ENCODE peak calls at places on chromosomes 1 and 21, in seven cellular contexts. R is tibial nerve; N is A673; Q is neural progenitor cell; P is ascending aorta; J is upper lobe of right lung; B is CD8-positive, alpha-beta T cell. F is an unnamed sample. For H3K4me1, the result is how much of the 10 kb centered on the place peaks cover.

GRCh38 chr21:31173881-31174555 is 135.7 kb upstream of the KRTAP19-8 start:
- DNase-seq in R (peak), N (no peak), Q (peak), P (no peak), J (no peak), B (no peak), F (no peak)

GRCh38 chr1:166383635-166384346 is 217.0 kb upstream of the FAM78B start:
- DNase-seq in R (no peak), N (no peak), Q (no peak), P (no peak), J (no peak), B (no peak), F (no peak)

GRCh38 chr1:24415910-24416665 is 486 bp downstream of the NIPAL3 start:
- DNase-seq in R (no peak), N (no peak), Q (peak), P (no peak), J (no peak), B (no peak), F (peak)

GRCh38 chr1:157359309-157360020 is 192.8 kb downstream of the FCRL5 start:
- DNase-seq in R (no peak), N (no peak), Q (no peak), P (no peak), J (no peak), B (no peak), F (peak)

GRCh38 chr1:43991476-43992231 is at the start of gene CCDC24:
- DNase-seq in R (peak), N (peak), Q (peak), P (peak), J (peak), B (peak), F (peak)

GRCh38 chr1:18353528-18353927 is 127.2 kb upstream of the KLHDC7A start:
- DNase-seq in R (no peak), N (no peak), Q (no peak), P (no peak), J (no peak), B (no peak), F (no peak)

GRCh38 chr1:29698033-29698432 is 461.7 kb downstream of the PTPRU start:
- DNase-seq in R (no peak), N (peak), Q (peak), P (no peak), J (peak), B (no peak), F (no peak)

GRCh38 chr1:200369706-200370105 is 40.1 kb downstream of the ZNF281 start:
- DNase-seq in R (no peak), N (no peak), Q (no peak), P (no peak), J (no peak), B (no peak), F (no peak)

GRCh38 chr1:200749090-200749489 is 10.4 kb downstream of the CAMSAP2 start:
- DNase-seq in R (no peak), N (no peak), Q (no peak), P (no peak), J (no peak), B (no peak), F (no peak)

GRCh38 chr1:196723325-196724185 is 51.1 kb upstream of the CFHR3 start:
- DNase-seq in R (peak), N (peak), Q (peak), P (no peak), J (no peak), B (peak), F (peak)

GRCh38 chr1:68384321-68384813 is 65.4 kb downstream of the RPE65 start:
- DNase-seq in R (no peak), N (peak), Q (no peak), P (no peak), J (no peak), B (no peak), F (peak)

GRCh38 chr21:17461014-17461413 is 51.8 kb upstream of the CXADR start:
- DNase-seq in R (no peak), N (no peak), Q (no peak), P (no peak), J (no peak), B (no peak), F (peak)

GRCh38 chr1:28197682-28198415 is 21.4 kb upstream of the PTAFR start:
- DNase-seq in R (no peak), N (no peak), Q (no peak), P (no peak), J (no peak), B (no peak), F (no peak)

GRCh38 chr1:30759718-30760281 is 2.2 kb upstream of the LAPTM5 start:
- DNase-seq in R (no peak), N (no peak), Q (no peak), P (no peak), J (no peak), B (peak), F (no peak)

GRCh38 chr1:155000475-155000724 is 2.2 kb upstream of the ZBTB7B start:
- DNase-seq in R (no peak), N (no peak), Q (no peak), P (no peak), J (no peak), B (no peak), F (no peak)

GRCh38 chr1:233233508-233234040 is 62.0 kb downstream of the PCNX2 start:
- DNase-seq in R (no peak), N (no peak), Q (no peak), P (no peak), J (no peak), B (no peak), F (no peak)

GRCh38 chr1:168709896-168710305 is 19.1 kb downstream of the DPT start:
- DNase-seq in R (no peak), N (peak), Q (no peak), P (no peak), J (no peak), B (no peak), F (peak)

GRCh38 chr1:229029644-229030235 is 241.2 kb upstream of the RAB4A start:
- DNase-seq in R (no peak), N (no peak), Q (no peak), P (no peak), J (no peak), B (no peak), F (no peak)

GRCh38 chr1:231070758-231071443 is 30.8 kb upstream of the FAM89A start:
- DNase-seq in R (no peak), N (no peak), Q (no peak), P (no peak), J (no peak), B (no peak), F (no peak)

GRCh38 chr1:24392982-24393645 is 20.5 kb downstream of the STPG1 start:
- DNase-seq in R (no peak), N (peak), Q (no peak), P (no peak), J (no peak), B (no peak), F (no peak)

GRCh38 chr21:42509239-42509638 is 4.4 kb upstream of the SLC37A1 start:
- DNase-seq in R (no peak), N (no peak), Q (no peak), P (no peak), J (no peak), B (no peak), F (no peak)

GRCh38 chr1:91790296-91790851 is 95.6 kb downstream of the TGFBR3 start:
- DNase-seq in R (no peak), N (no peak), Q (no peak), P (no peak), J (no peak), B (no peak), F (no peak)

GRCh38 chr1:204574856-204575145 is 58.6 kb downstream of the MDM4 start:
- DNase-seq in R (no peak), N (no peak), Q (no peak), P (no peak), J (no peak), B (no peak), F (no peak)

GRCh38 chr1:19651141-19651737 is 7.1 kb downstream of the NBL1 start:
- DNase-seq in R (peak), N (peak), Q (peak), P (no peak), J (no peak), B (peak), F (no peak)

GRCh38 chr1:65793359-65793732 is 651 bp downstream of the PDE4B start:
- DNase-seq in R (no peak), N (no peak), Q (peak), P (no peak), J (no peak), B (no peak), F (no peak)

GRCh38 chr21:44265734-44266270 is 4.1 kb upstream of the DNMT3L start:
- DNase-seq in R (no peak), N (no peak), Q (no peak), P (no peak), J (no peak), B (no peak), F (no peak)

GRCh38 chr1:24865168-24865567 is 64.9 kb downstream of the RUNX3 start:
- DNase-seq in R (no peak), N (no peak), Q (no peak), P (no peak), J (no peak), B (no peak), F (no peak)

GRCh38 chr1:2612591-2613365 is 20.0 kb downstream of the MMEL1 start:
- DNase-seq in R (no peak), N (no peak), Q (no peak), P (no peak), J (peak), B (no peak), F (no peak)

GRCh38 chr1:11450310-11450709 is 28.6 kb upstream of the DISP3 start:
- DNase-seq in R (no peak), N (no peak), Q (no peak), P (no peak), J (no peak), B (no peak), F (no peak)

GRCh38 chr1:246947255-246947654 is 15.5 kb upstream of the AHCTF1 start:
- DNase-seq in R (peak), N (no peak), Q (no peak), P (peak), J (no peak), B (no peak), F (peak)

GRCh38 chr1:208159542-208160258 is 84.5 kb downstream of the PLXNA2 start:
- DNase-seq in R (no peak), N (no peak), Q (no peak), P (no peak), J (no peak), B (no peak), F (no peak)

GRCh38 chr1:200979574-200980451 is 43.7 kb downstream of the KIF21B start:
- DNase-seq in R (no peak), N (peak), Q (peak), P (no peak), J (no peak), B (peak), F (no peak)

GRCh38 chr1:51729824-51730284 is 113.0 kb downstream of the OSBPL9 start:
- DNase-seq in R (no peak), N (peak), Q (peak), P (no peak), J (no peak), B (no peak), F (no peak)

GRCh38 chr1:114490235-114490634 is 20.8 kb downstream of the TRIM33 start:
- DNase-seq in R (no peak), N (peak), Q (no peak), P (no peak), J (no peak), B (no peak), F (no peak)

GRCh38 chr1:2290595-2291510 is 62.7 kb downstream of the SKI start:
- DNase-seq in R (peak), N (peak), Q (no peak), P (peak), J (peak), B (peak), F (peak)

GRCh38 chr1:95770596-95770995 is 536.6 kb downstream of the RWDD3 start:
- DNase-seq in R (no peak), N (no peak), Q (no peak), P (no peak), J (no peak), B (no peak), F (no peak)

GRCh38 chr1:212260557-212261342 is 24.5 kb upstream of the PPP2R5A start:
- DNase-seq in R (no peak), N (no peak), Q (no peak), P (no peak), J (no peak), B (no peak), F (peak)

GRCh38 chr1:173867141-173867752 is 542 bp downstream of the GAS5 start:
- DNase-seq in R (no peak), N (no peak), Q (peak), P (no peak), J (no peak), B (no peak), F (no peak)

GRCh38 chr1:146001734-146002133 is 5.4 kb upstream of the TXNIP start:
- DNase-seq in R (no peak), N (no peak), Q (no peak), P (no peak), J (no peak), B (no peak), F (no peak)
- H3K4me1 ChIP-seq in R (under half), N (under half), Q (under half), P (under half), J (half or more), B (half or more), F (under half)

GRCh38 chr1:159855709-159856108 is 6.7 kb downstream of the VSIG8 start:
- DNase-seq in R (no peak), N (no peak), Q (no peak), P (no peak), J (no peak), B (peak), F (no peak)

GRCh38 chr1:159853417-159853816 is 9.0 kb downstream of the VSIG8 start:
- DNase-seq in R (no peak), N (no peak), Q (no peak), P (no peak), J (no peak), B (no peak), F (no peak)

GRCh38 chr1:159856576-159856975 is 5.9 kb downstream of the VSIG8 start:
- DNase-seq in R (no peak), N (no peak), Q (no peak), P (no peak), J (no peak), B (no peak), F (peak)

GRCh38 chr1:159854693-159855192 is 7.7 kb downstream of the VSIG8 start:
- DNase-seq in R (peak), N (peak), Q (no peak), P (peak), J (peak), B (peak), F (no peak)

DNA sequence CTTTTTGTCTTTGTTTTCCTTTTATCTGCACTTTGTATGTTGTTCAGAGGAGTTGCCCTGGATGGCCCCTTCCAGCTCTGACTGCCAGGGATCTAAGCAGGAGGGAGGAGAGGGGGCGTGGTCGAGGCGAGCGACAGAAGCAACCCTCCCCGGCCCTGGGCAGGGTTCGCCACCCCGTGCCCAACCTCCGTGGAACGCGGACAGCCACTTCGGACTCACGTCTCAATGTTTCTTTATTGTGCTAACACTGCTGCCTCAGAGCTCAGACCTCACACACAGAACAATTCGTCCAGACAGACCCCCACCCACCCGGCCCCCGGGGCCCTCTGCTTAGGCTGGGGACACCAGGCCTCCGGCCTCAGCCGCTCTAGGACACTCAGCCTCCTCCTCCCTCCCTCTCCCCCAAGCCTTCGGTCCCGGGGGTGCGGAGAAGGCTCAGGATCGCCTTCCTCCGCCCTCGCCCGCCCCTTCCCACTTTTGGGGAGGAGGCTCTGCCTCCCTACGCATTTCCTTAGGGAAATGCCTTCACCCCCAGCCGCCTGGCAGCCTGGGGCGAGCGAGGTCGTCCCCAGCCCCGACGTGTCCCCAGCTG is 8.3 kb downstream of the VSIG8 start:
- DNase-seq in R (peak), N (peak), Q (peak), P (peak), J (peak), B (peak), F (no peak)
- H3K27ac ChIP-seq in R (peak), N (peak), Q (no peak), P (peak), J (peak), B (peak), F (peak)

GRCh38 chr1:203322480-203323179 is 17.3 kb downstream of the BTG2 start:
- DNase-seq in R (no peak), N (no peak), Q (no peak), P (no peak), J (no peak), B (no peak), F (no peak)
- H3K4me1 ChIP-seq in R (under half), N (half or more), Q (half or more), P (under half), J (half or more), B (half or more), F (under half)

GRCh38 chr1:56798053-56798471 is 21.1 kb downstream of the FYB2 start:
- DNase-seq in R (no peak), N (no peak), Q (peak), P (no peak), J (no peak), B (no peak), F (peak)
- H3K27ac ChIP-seq in R (no peak), N (no peak), Q (peak), P (no peak), J (no peak), B (no peak), F (no peak)

DNA sequence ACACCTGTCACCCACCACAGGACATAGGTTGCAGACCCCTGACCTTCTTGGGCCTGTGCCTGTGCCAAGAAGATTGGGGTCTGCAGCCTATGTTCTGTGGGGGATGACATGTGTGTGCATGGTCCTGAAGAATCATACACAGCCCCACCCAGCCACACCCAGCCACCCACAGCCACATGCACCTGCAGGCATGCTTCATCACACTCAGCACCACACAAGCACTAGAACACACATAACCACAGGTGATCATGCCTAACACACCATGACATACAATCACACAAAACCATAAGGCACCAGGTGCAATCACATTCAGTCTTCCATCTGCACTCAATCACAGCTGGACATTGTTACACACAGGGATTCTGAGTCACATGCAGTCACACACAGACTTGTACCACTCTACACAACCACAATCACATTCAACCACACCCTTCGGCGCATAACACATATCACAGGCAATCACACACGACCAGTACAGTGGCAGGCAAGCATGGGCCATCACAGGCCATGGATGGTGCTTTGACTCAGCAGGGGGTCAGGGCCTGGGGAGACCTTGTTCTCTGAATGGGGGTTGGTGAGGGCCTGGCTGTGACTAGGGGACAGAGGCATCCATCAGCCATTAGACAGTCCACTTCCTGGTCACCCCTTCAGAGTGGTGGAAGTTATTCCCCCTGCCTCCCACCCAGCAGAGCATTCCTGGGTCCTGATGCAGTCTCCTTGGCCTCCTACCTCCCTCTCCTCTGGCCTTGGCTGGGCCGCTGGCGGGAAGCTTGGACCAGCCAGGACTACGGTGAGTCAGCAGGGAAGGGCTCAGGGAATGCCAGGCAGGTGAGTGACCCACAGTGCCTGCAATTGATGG is 44.3 kb upstream of the EPS8L3 start:
- DNase-seq in R (no peak), N (no peak), Q (no peak), P (no peak), J (peak), B (no peak), F (peak)
- H3K4me1 ChIP-seq in R (under half), N (under half), Q (under half), P (under half), J (under half), B (under half), F (under half)

DNA sequence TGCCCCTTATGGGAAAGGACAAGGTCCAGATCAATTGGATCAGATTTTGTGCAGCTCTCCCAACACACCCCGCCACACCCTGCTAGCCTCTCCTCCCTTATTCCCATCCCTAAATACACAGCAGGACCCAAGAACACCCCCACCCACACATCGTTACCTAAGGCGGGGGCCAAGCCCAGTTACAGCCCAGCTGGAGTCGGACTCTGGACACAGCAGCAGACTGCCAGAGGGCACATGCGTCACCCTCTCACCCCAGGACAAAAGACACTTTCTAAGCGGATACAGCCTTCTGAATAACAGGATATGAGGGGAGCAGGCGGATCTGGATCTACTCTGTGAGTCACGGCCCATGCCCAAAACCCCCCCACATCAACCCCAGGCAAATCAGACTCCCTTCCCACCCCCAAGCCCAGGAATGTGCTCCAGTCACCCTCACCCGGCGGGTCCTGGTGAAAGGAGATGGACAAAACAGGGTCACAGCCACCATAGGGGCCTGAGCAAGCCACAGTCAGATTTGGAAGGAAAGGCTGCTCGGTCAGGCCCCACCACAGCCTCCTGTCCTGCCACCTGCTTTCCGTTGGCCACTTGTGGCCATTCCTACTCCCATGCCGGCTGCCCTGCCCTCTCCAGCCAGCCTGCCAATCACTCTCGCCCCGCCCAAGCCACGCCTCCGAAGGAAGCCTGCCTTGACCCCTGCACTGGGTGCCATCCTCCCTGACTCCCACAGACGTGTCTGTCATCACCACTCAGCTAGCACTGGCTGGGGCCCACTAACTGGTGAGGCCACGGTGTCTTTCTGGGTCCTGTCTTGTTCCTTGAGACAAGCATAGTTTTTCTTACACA is 4.0 kb downstream of the S100A16 start:
- DNase-seq in R (peak), N (no peak), Q (peak), P (peak), J (peak), B (no peak), F (peak)
- H3K27ac ChIP-seq in R (peak), N (no peak), Q (no peak), P (peak), J (peak), B (no peak), F (peak)

F was measured in foreskin keratinocyte.